ENCODE peak calls at places on chromosomes 2 and 18, in eight cellular contexts. U is GM03348; W is fibroblast of the aortic adventitia; P is stimulated activated CD4-positive, alpha-beta T cell treated with anti-CD3 and anti-CD28 coated beads, Interleukin-2, amount 100 ng/mL, for 48 hours; T is bronchial epithelial cell; L is NCI-H146; N is AML-193; B is Daoy. I is an unnamed sample.

GRCh38 chr2:111944536-111945210 is 46.3 kb downstream of the MERTK start:
- DNase-seq in U (no peak), W (no peak), P (no peak), T (no peak), L (no peak), N (peak), B (no peak), I (no peak)

GRCh38 chr2:170848587-170848986 is 31.9 kb downstream of the GAD1 start:
- DNase-seq in U (peak), W (peak), P (no peak), T (peak), L (no peak), N (no peak), B (no peak), I (no peak)

GRCh38 chr2:239944706-239945551 is 80.2 kb downstream of the NDUFA10 start:
- DNase-seq in U (no peak), W (no peak), P (no peak), T (no peak), L (no peak), N (no peak), B (no peak), I (no peak)

GRCh38 chr2:225192869-225193268 is 150.6 kb upstream of the DOCK10 start:
- DNase-seq in U (no peak), W (peak), P (no peak), T (peak), L (no peak), N (no peak), B (no peak), I (no peak)

GRCh38 chr2:1690056-1690775 is 54.1 kb downstream of the PXDN start:
- DNase-seq in U (no peak), W (no peak), P (no peak), T (no peak), L (no peak), N (no peak), B (no peak), I (no peak)

GRCh38 chr18:45666006-45666405 is 50.7 kb downstream of the SLC14A2 start:
- DNase-seq in U (no peak), W (no peak), P (no peak), T (no peak), L (no peak), N (no peak), B (no peak), I (no peak)

GRCh38 chr2:62208758-62209114 is 12.8 kb downstream of the B3GNT2 start:
- DNase-seq in U (no peak), W (no peak), P (no peak), T (no peak), L (no peak), N (no peak), B (no peak), I (no peak)

GRCh38 chr2:27085670-27086089 is 892 bp upstream of the KHK start:
- DNase-seq in U (peak), W (peak), P (peak), T (peak), L (peak), N (peak), B (peak), I (no peak)

GRCh38 chr2:105398522-105399206 is at the start of gene FHL2:
- DNase-seq in U (peak), W (peak), P (peak), T (peak), L (peak), N (no peak), B (peak), I (peak)

GRCh38 chr2:3604207-3604877 is 9.4 kb downstream of the COLEC11 start:
- DNase-seq in U (no peak), W (no peak), P (no peak), T (no peak), L (no peak), N (no peak), B (no peak), I (no peak)

GRCh38 chr2:23199115-23199918 is 185.7 kb upstream of the KLHL29 start:
- DNase-seq in U (peak), W (peak), P (peak), T (peak), L (peak), N (no peak), B (peak), I (no peak)

GRCh38 chr2:98897746-98898145 is 38.3 kb downstream of the CRACDL start:
- DNase-seq in U (no peak), W (no peak), P (no peak), T (no peak), L (no peak), N (no peak), B (no peak), I (no peak)

GRCh38 chr2:24559714-24560113 is 68.7 kb downstream of the NCOA1 start:
- DNase-seq in U (no peak), W (peak), P (no peak), T (no peak), L (no peak), N (no peak), B (no peak), I (no peak)

GRCh38 chr2:160379399-160379798 is 114.2 kb downstream of the RBMS1 start:
- DNase-seq in U (peak), W (peak), P (no peak), T (peak), L (no peak), N (peak), B (no peak), I (no peak)

GRCh38 chr2:16139663-16140610 is 199.6 kb downstream of the MYCN start:
- DNase-seq in U (no peak), W (no peak), P (no peak), T (peak), L (peak), N (no peak), B (no peak), I (no peak)

GRCh38 chr2:127572841-127573240 is 37.4 kb downstream of the MYO7B start:
- DNase-seq in U (no peak), W (no peak), P (no peak), T (no peak), L (no peak), N (no peak), B (no peak), I (no peak)

GRCh38 chr18:58624011-58624410 is 4.9 kb downstream of the ALPK2 start:
- DNase-seq in U (no peak), W (peak), P (no peak), T (no peak), L (no peak), N (no peak), B (no peak), I (no peak)

GRCh38 chr2:21317131-21317530 is 193.4 kb downstream of the TDRD15 start:
- DNase-seq in U (peak), W (no peak), P (peak), T (peak), L (peak), N (peak), B (peak), I (peak)

GRCh38 chr2:187078297-187078696 is 229.3 kb upstream of the ZSWIM2 start:
- DNase-seq in U (no peak), W (no peak), P (no peak), T (peak), L (no peak), N (no peak), B (peak), I (no peak)

GRCh38 chr2:200354823-200355751 is 48.6 kb downstream of the SPATS2L start:
- DNase-seq in U (no peak), W (no peak), P (no peak), T (no peak), L (no peak), N (no peak), B (no peak), I (no peak)

GRCh38 chr18:54119524-54120019 is 104.9 kb downstream of the MBD2 start:
- DNase-seq in U (peak), W (peak), P (peak), T (peak), L (peak), N (peak), B (peak), I (peak)

GRCh38 chr2:174678395-174678794 is 80.8 kb upstream of the WIPF1 start:
- DNase-seq in U (no peak), W (no peak), P (no peak), T (no peak), L (no peak), N (no peak), B (no peak), I (no peak)

GRCh38 chr2:217279571-217279970 is 419.7 kb upstream of the TNP1 start:
- DNase-seq in U (peak), W (peak), P (no peak), T (peak), L (no peak), N (no peak), B (peak), I (no peak)

I was measured in GM18507.